ENCODE peak calls at places on chromosome 14, in five cellular contexts. J is HepG2, X is heart left ventricle, M is esophagus muscularis mucosa, I is A549. Y is an unnamed sample.

GRCh38 chr14:102659797-102660196 is 67.3 kb downstream of the RCOR1 start:
- DNase-seq in M (no peak), I (no peak), J (no peak), X (no peak), Y (no peak)

GRCh38 chr14:64704743-64705405 is 650 bp downstream of the PLEKHG3 start:
- DNase-seq in X (no peak), J (no peak), I (no peak), M (no peak), Y (no peak)

GRCh38 chr14:24189059-24189375 is 401 bp upstream of the IPO4 start:
- DNase-seq in J (no peak), M (no peak), X (no peak), I (no peak), Y (no peak)

GRCh38 chr14:24316597-24316950 is 5.3 kb downstream of the LTB4R start:
- DNase-seq in J (no peak), I (no peak), X (no peak), M (no peak), Y (no peak)

GRCh38 chr14:23929822-23930294 is 23.7 kb upstream of the DHRS4 start:
- DNase-seq in M (peak; percentile 95), X (peak; percentile 73), J (peak; percentile 87), I (peak; percentile 73), Y (peak; percentile 97)

GRCh38 chr14:29741909-29742401 is 185.7 kb downstream of the PRKD1 start:
- DNase-seq in I (no peak), M (no peak), X (peak; percentile 66), J (no peak), Y (no peak)

GRCh38 chr14:51925980-51926379 is 63.4 kb upstream of the RTRAF start:
- DNase-seq in I (no peak), J (no peak), M (no peak), X (no peak), Y (no peak)

GRCh38 chr14:56659361-56659760 is 79.8 kb downstream of the TMEM260 start:
- DNase-seq in X (no peak), M (no peak), I (no peak), J (no peak), Y (no peak)

GRCh38 chr14:29528889-29529288 is 398.8 kb downstream of the PRKD1 start:
- DNase-seq in I (no peak), M (no peak), J (no peak), X (no peak), Y (no peak)

GRCh38 chr14:58572092-58572853 is 65.5 kb upstream of the DACT1 start:
- DNase-seq in X (no peak), J (peak; percentile 4), I (peak; percentile 11), M (no peak), Y (no peak)

GRCh38 chr14:44988694-44989093 is 26.7 kb downstream of the TOGARAM1 start:
- DNase-seq in M (no peak), I (no peak), J (no peak), X (peak; percentile 45), Y (no peak)

GRCh38 chr14:73457935-73458218 is 469 bp downstream of the NUMB start:
- DNase-seq in M (no peak), X (peak; percentile 61), J (no peak), I (no peak), Y (no peak)

GRCh38 chr14:24052656-24053547 is 1.1 kb downstream of the CARMIL3 start:
- DNase-seq in I (no peak), M (no peak), J (no peak), X (no peak), Y (no peak)

GRCh38 chr14:35653045-35653444 is 119.1 kb downstream of the INSM2 start:
- DNase-seq in M (no peak), X (no peak), J (no peak), I (no peak), Y (no peak)

GRCh38 chr14:101290681-101291080 is 270.6 kb upstream of the DIO3 start:
- DNase-seq in J (no peak), X (no peak), I (no peak), M (no peak), Y (no peak)

GRCh38 chr14:81453166-81453766 is 53.1 kb upstream of the STON2 start:
- DNase-seq in I (peak; percentile 41), X (peak; percentile 37), J (peak; percentile 47), M (no peak), Y (peak; percentile 70)

GRCh38 chr14:33454707-33455106 is 496.2 kb downstream of the EGLN3 start:
- DNase-seq in X (no peak), J (no peak), I (no peak), M (no peak), Y (no peak)

GRCh38 chr14:92491782-92492181 is 21.8 kb upstream of the RIN3 start:
- DNase-seq in M (no peak), I (no peak), X (no peak), J (no peak), Y (no peak)

GRCh38 chr14:92492261-92492660 is 21.3 kb upstream of the RIN3 start:
- DNase-seq in J (no peak), M (no peak), I (no peak), X (no peak), Y (no peak)

GRCh38 chr14:92490239-92490959 is 23.2 kb upstream of the RIN3 start:
- DNase-seq in J (no peak), I (no peak), M (no peak), X (no peak), Y (no peak)

GRCh38 chr14:92487513-92488133 is 26.0 kb upstream of the RIN3 start:
- DNase-seq in X (no peak), I (no peak), J (no peak), M (no peak), Y (no peak)

DNA sequence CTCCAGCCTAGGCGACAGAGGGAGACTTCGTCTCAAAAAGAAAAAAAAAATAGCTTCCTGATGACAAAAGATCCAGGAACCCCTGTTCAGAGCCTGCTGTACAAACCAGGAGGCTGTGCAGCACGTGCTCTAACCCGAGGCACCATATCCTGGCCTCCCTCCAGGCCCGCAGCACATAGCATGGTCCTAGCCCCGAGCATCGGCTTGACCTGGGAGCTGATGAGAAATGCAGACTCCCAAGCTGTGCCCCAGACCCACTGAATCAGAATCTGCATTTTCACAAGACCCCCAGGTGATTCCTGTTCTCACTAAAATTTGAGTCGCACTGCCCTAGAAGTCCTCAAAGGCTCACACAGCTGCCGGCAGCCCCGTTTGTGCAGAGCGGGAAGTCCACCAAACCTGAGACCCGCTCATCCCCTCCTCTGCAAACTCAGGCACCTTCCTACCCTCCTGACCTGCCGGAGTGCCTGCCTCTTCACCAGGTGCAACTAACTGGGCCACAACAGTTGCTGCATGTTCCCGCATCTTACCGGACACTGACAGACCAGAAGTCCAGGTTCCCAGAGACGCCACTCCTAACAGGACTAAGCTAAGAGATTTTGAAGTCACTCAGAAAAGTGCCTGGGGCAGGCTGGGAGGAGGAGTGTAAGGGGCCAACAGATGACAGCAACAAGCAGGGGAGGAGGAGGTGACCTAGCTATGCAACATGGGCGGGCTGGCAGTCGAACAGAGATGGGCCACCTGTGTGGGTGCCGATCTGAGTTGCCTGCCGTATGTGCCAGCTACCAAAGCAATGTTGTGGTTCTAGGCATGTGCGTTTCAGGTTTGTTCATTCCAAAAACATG is 24.0 kb upstream of the RIN3 start:
- DNase-seq in I (no peak), M (no peak), X (no peak), J (no peak), Y (no peak)
- H3K27ac ChIP-seq in I (no peak overlapping the region), M (peak overlapping the region; percentile 35), X (peak overlapping the region; percentile 47), J (no peak overlapping the region), Y (peak overlapping the region; percentile 50)

DNA sequence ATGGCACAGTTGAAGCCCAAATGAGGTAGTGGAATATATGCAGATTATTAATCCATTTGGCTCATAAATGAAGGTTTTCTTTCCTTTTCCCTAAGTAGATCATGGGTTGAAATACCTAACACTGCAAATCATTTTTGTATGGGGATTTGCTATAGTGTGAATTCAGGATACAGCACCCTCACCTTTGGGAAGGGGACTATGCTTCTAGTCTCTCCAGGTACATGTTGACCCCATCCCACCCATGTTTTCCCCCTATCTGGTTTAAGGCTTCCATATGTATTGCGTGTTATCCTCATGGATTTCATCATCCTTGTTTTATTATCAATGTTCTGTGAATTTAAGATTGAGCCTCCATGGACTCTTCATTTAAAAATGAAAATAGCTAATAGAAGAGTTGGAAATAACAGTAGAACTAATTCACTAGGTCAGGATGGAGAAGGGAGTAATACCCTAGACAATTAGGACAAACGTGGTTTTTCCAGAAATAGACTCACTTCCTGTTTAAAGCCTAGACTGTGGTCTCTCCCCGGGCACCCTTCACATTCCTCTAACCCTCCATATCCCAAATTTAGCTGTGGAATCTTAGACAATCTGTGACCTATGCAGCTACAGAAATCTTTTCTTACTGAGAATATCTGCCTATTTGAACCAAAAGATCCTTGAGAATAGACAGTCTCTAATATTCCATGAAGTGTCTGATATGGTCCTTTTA is 56.5 kb downstream of the DAD1 start:
- DNase-seq in M (no peak), J (no peak), X (no peak), I (no peak), Y (no peak)
- TF ChIP-seq POLR2A in M (no peak), J (no peak), X (no peak), I (no peak), Y (no peak)

DNA sequence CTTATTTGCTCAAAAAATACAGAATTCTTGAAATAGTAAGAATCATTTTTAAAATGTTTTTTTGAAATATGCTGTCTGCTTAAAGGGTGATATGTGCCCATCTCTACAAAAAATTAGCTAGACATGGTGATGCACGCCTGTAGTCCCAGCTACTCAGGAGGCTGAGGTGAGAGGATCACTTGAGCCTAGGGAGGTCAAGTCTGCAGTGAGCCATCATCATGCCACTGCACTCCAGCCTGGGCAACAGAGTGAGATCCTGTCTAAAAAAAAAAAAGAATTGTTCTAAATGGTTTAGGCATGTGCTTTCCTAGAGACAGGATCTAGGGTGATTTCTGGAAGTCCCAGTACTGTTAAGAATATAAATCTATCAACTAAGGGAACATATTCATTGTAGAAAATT is 75.6 kb upstream of the HECTD1 start:
- DNase-seq in X (no peak), I (no peak), M (no peak), J (no peak), Y (no peak)
- H3K27ac ChIP-seq in X (no peak overlapping the region), I (no peak overlapping the region), M (no peak overlapping the region), J (no peak overlapping the region), Y (no peak overlapping the region)

GRCh38 chr14:68792830-68793733 is at the start of gene ZFP36L1:
- DNase-seq in J (peak; percentile 89), X (peak; percentile 95), M (peak; percentile 99), I (peak; percentile 92), Y (peak; percentile 93)

GRCh38 chr14:68795602-68796417 is 2.9 kb upstream of the ZFP36L1 start:
- DNase-seq in X (peak; percentile 91), M (peak; percentile 96), J (peak; percentile 70), I (no peak), Y (peak; percentile 71)

GRCh38 chr14:68793734-68794129 is 865 bp upstream of the ZFP36L1 start:
- DNase-seq in M (no peak), J (no peak), X (no peak), I (no peak), Y (no peak)

GRCh38 chr14:68794856-68795601 is 2.2 kb upstream of the ZFP36L1 start:
- DNase-seq in X (no peak), J (no peak), M (peak; percentile 93), I (no peak), Y (no peak)

DNA sequence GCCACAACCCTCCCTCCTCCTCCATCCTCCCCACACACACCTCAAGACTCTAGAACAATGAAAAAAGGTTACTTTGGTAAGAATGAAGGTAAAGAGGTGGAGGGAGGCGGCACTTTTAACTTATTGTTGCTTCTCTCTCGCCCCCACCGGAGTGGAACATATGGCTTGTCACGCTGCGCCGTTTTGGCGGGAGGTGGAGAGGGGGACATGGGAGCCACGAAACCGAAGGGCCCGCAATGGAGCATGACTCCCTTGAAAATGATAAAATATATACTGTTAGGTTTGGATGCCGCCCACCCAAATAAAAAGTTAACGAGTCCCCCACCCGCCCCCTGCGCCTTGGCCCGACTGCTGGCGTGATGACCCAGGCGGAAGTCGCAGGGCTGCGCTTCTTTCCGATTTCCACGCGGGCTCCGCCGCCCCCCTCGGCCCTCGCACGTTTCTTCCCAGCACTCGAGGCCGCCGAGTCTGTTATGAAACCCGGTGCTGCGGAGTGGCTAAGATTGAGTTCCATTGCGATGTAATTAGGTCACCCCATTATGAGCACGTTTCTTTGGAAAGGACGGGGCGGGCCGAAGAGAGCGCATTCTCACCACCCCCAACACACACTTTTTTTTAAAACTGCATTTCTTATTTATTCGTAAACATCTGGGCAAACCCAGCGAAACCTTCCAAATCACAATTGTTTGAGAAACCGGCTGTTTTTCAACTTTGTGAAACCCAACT is 1.4 kb upstream of the ZFP36L1 start:
- DNase-seq in X (peak; percentile 89), M (peak; percentile 98), J (peak; percentile 74), I (no peak), Y (peak; percentile 86)
- TF ChIP-seq POLR2A in X (no peak), M (peak; percentile 73), J (peak; percentile 63), I (peak; percentile 48), Y (peak; percentile 70)

Y was measured in tibial nerve.